ENCODE peak calls at places on chromosomes 16 and 17, in nine cellular contexts. O is left ventricle myocardium inferior, V is psoas muscle, X is heart left ventricle, L is mammary epithelial cell, H is uterus, J is stomach, T is heart right ventricle, Y is OCI-LY7. U is an unnamed sample. For H3K4me1, the result is how much of the 10 kb centered on the place peaks cover.

GRCh38 chr16:63426275-63426870 is 1390.1 kb upstream of the CDH8 start:
- DNase-seq in O (no peak), V (no peak), X (no peak), L (no peak), H (no peak), J (no peak), T (no peak), Y (no peak), U (no peak)

GRCh38 chr16:19840524-19841110 is 44.0 kb downstream of the GPRC5B start:
- DNase-seq in O (peak), V (peak), X (peak), L (no peak), H (no peak), J (no peak), T (no peak), Y (no peak), U (no peak)

GRCh38 chr17:2197271-2197670 is 106.3 kb downstream of the SMG6 start:
- DNase-seq in O (no peak), V (no peak), X (no peak), L (no peak), H (no peak), J (no peak), T (no peak), Y (no peak), U (no peak)

GRCh38 chr17:80126449-80126715 is 20.5 kb downstream of the EIF4A3 start:
- DNase-seq in O (no peak), V (no peak), X (no peak), L (no peak), H (no peak), J (no peak), T (no peak), Y (no peak), U (no peak)

GRCh38 chr16:48479955-48480354 is 94.7 kb upstream of the SIAH1 start:
- DNase-seq in O (no peak), V (no peak), X (no peak), L (no peak), H (no peak), J (no peak), T (no peak), Y (no peak), U (no peak)

GRCh38 chr16:9072806-9073341 is 18.6 kb upstream of the HAPSTR1 start:
- DNase-seq in O (no peak), V (no peak), X (no peak), L (peak), H (no peak), J (no peak), T (no peak), Y (peak), U (no peak)

GRCh38 chr17:6797718-6798351 is 21.8 kb downstream of the FBXO39 start:
- DNase-seq in O (no peak), V (no peak), X (no peak), L (peak), H (no peak), J (no peak), T (no peak), Y (no peak), U (no peak)

GRCh38 chr17:38674749-38675615 is at the start of gene EPOP:
- DNase-seq in O (peak), V (peak), X (peak), L (peak), H (peak), J (peak), T (peak), Y (peak), U (peak)

GRCh38 chr17:21512307-21513011 is 136.3 kb downstream of the KCNJ12 start:
- DNase-seq in O (no peak), V (no peak), X (no peak), L (no peak), H (no peak), J (no peak), T (no peak), Y (no peak), U (no peak)

GRCh38 chr16:84312783-84313382 is 18.2 kb downstream of the WFDC1 start:
- DNase-seq in O (no peak), V (no peak), X (no peak), L (no peak), H (no peak), J (no peak), T (no peak), Y (no peak), U (no peak)

GRCh38 chr16:70253291-70254094 is 1.8 kb upstream of the EXOSC6 start:
- DNase-seq in O (no peak), V (peak), X (no peak), L (no peak), H (no peak), J (no peak), T (no peak), Y (peak), U (peak)

GRCh38 chr16:23324727-23325126 is 22.6 kb downstream of the SCNN1B start:
- DNase-seq in O (peak), V (no peak), X (peak), L (no peak), H (no peak), J (peak), T (peak), Y (no peak), U (no peak)

GRCh38 chr17:55303701-55304145 is 39.0 kb downstream of the HLF start:
- DNase-seq in O (no peak), V (no peak), X (no peak), L (no peak), H (no peak), J (no peak), T (no peak), Y (no peak), U (no peak)

GRCh38 chr17:57009737-57010445 is 32.0 kb downstream of the SCPEP1 start:
- DNase-seq in O (peak), V (peak), X (peak), L (peak), H (peak), J (peak), T (peak), Y (peak), U (peak)

GRCh38 chr16:14364386-14365199 is 265.5 kb downstream of the PARN start:
- DNase-seq in O (no peak), V (no peak), X (no peak), L (no peak), H (no peak), J (peak), T (no peak), Y (no peak), U (no peak)

GRCh38 chr17:46026045-46026814 is 27.2 kb downstream of the STH start:
- DNase-seq in O (no peak), V (no peak), X (peak), L (no peak), H (no peak), J (no peak), T (no peak), Y (no peak), U (no peak)

GRCh38 chr16:55370762-55371482 is 46.9 kb downstream of the IRX6 start:
- DNase-seq in O (peak), V (peak), X (peak), L (peak), H (peak), J (peak), T (peak), Y (no peak), U (peak)

GRCh38 chr17:20313891-20314290 is 153.4 kb downstream of the LGALS9B start:
- DNase-seq in O (no peak), V (no peak), X (no peak), L (no peak), H (no peak), J (no peak), T (no peak), Y (no peak), U (no peak)

GRCh38 chr17:731943-732787 is at the start of gene TLCD3A:
- DNase-seq in O (peak), V (peak), X (peak), L (peak), H (peak), J (peak), T (peak), Y (peak), U (no peak)

GRCh38 chr17:81990836-81991683 is 13.6 kb downstream of the ASPSCR1 start:
- DNase-seq in O (no peak), V (peak), X (no peak), L (no peak), H (no peak), J (no peak), T (no peak), Y (no peak), U (no peak)

GRCh38 chr17:42274273-42274542 is 2.0 kb downstream of the STAT5B start:
- DNase-seq in O (no peak), V (no peak), X (no peak), L (no peak), H (no peak), J (no peak), T (no peak), Y (no peak), U (no peak)

GRCh38 chr16:85028638-85029412 is 1.2 kb downstream of the KIAA0513 start:
- DNase-seq in O (no peak), V (peak), X (peak), L (peak), H (peak), J (peak), T (no peak), Y (no peak), U (no peak)

GRCh38 chr17:29847527-29847931 is 82.5 kb downstream of the SSH2 start:
- DNase-seq in O (no peak), V (no peak), X (no peak), L (no peak), H (no peak), J (no peak), T (no peak), Y (no peak), U (no peak)

GRCh38 chr17:36994438-36994837 is 45.7 kb downstream of the AATF start:
- DNase-seq in O (no peak), V (no peak), X (no peak), L (peak), H (no peak), J (no peak), T (no peak), Y (no peak), U (no peak)

GRCh38 chr17:81291662-81292061 is 3.4 kb downstream of the SLC38A10 start:
- DNase-seq in O (peak), V (peak), X (peak), L (peak), H (peak), J (peak), T (peak), Y (peak), U (peak)

GRCh38 chr17:1473841-1474240 is 17.8 kb upstream of the CRK start:
- DNase-seq in O (no peak), V (no peak), X (no peak), L (no peak), H (no peak), J (no peak), T (no peak), Y (no peak), U (no peak)

GRCh38 chr16:88508376-88508867 is 55.3 kb downstream of the ZFPM1 start:
- DNase-seq in O (no peak), V (no peak), X (no peak), L (no peak), H (no peak), J (no peak), T (no peak), Y (no peak), U (no peak)

GRCh38 chr17:35104844-35105450 is 14.7 kb downstream of the RAD51D start:
- DNase-seq in O (no peak), V (no peak), X (no peak), L (no peak), H (no peak), J (no peak), T (no peak), Y (no peak), U (no peak)

GRCh38 chr17:15453782-15454181 is 13.6 kb downstream of the CDRT4 start:
- DNase-seq in O (no peak), V (no peak), X (no peak), L (no peak), H (no peak), J (no peak), T (no peak), Y (no peak), U (no peak)

GRCh38 chr16:68086336-68086821 is 1.2 kb downstream of the NFATC3 start:
- DNase-seq in O (no peak), V (no peak), X (no peak), L (peak), H (no peak), J (no peak), T (no peak), Y (no peak), U (no peak)

GRCh38 chr16:27824786-27825185 is 238.7 kb downstream of the GSG1L start:
- DNase-seq in O (no peak), V (no peak), X (no peak), L (no peak), H (no peak), J (no peak), T (no peak), Y (no peak), U (no peak)

GRCh38 chr17:35915153-35915969 is 15.2 kb downstream of the RDM1 start:
- DNase-seq in O (no peak), V (no peak), X (no peak), L (no peak), H (no peak), J (no peak), T (no peak), Y (no peak), U (no peak)

GRCh38 chr16:85888405-85889331 is 10.3 kb upstream of the IRF8 start:
- DNase-seq in O (no peak), V (no peak), X (no peak), L (peak), H (no peak), J (no peak), T (no peak), Y (peak), U (no peak)

GRCh38 chr16:66473654-66474519 is 46.8 kb downstream of the BEAN1 start:
- DNase-seq in O (no peak), V (no peak), X (no peak), L (peak), H (no peak), J (no peak), T (no peak), Y (no peak), U (no peak)

GRCh38 chr17:55152236-55152635 is 112.5 kb upstream of the HLF start:
- DNase-seq in O (no peak), V (no peak), X (no peak), L (peak), H (no peak), J (no peak), T (no peak), Y (no peak), U (no peak)

GRCh38 chr17:80779961-80780380 is 211.7 kb upstream of the CHMP6 start:
- DNase-seq in O (no peak), V (no peak), X (peak), L (no peak), H (peak), J (no peak), T (no peak), Y (no peak), U (peak)

GRCh38 chr17:63350364-63350763 is 95.7 kb downstream of the CYB561 start:
- DNase-seq in O (no peak), V (no peak), X (no peak), L (no peak), H (no peak), J (no peak), T (no peak), Y (no peak), U (no peak)

GRCh38 chr16:11258553-11259287 is 2.7 kb upstream of the SOCS1 start:
- DNase-seq in O (peak), V (peak), X (peak), L (no peak), H (peak), J (peak), T (peak), Y (peak), U (peak)

GRCh38 chr17:69361156-69361555 is 34.2 kb upstream of the ABCA5 start:
- DNase-seq in O (no peak), V (no peak), X (no peak), L (no peak), H (no peak), J (no peak), T (no peak), Y (no peak), U (no peak)

GRCh38 chr17:69357701-69358100 is 30.8 kb upstream of the ABCA5 start:
- DNase-seq in O (no peak), V (no peak), X (no peak), L (peak), H (no peak), J (no peak), T (no peak), Y (peak), U (no peak)

GRCh38 chr17:69356625-69357024 is 29.7 kb upstream of the ABCA5 start:
- DNase-seq in O (no peak), V (no peak), X (no peak), L (no peak), H (no peak), J (no peak), T (no peak), Y (no peak), U (no peak)

GRCh38 chr17:69363488-69364210 is 36.7 kb upstream of the ABCA5 start:
- DNase-seq in O (no peak), V (no peak), X (no peak), L (peak), H (no peak), J (no peak), T (no peak), Y (no peak), U (no peak)

DNA sequence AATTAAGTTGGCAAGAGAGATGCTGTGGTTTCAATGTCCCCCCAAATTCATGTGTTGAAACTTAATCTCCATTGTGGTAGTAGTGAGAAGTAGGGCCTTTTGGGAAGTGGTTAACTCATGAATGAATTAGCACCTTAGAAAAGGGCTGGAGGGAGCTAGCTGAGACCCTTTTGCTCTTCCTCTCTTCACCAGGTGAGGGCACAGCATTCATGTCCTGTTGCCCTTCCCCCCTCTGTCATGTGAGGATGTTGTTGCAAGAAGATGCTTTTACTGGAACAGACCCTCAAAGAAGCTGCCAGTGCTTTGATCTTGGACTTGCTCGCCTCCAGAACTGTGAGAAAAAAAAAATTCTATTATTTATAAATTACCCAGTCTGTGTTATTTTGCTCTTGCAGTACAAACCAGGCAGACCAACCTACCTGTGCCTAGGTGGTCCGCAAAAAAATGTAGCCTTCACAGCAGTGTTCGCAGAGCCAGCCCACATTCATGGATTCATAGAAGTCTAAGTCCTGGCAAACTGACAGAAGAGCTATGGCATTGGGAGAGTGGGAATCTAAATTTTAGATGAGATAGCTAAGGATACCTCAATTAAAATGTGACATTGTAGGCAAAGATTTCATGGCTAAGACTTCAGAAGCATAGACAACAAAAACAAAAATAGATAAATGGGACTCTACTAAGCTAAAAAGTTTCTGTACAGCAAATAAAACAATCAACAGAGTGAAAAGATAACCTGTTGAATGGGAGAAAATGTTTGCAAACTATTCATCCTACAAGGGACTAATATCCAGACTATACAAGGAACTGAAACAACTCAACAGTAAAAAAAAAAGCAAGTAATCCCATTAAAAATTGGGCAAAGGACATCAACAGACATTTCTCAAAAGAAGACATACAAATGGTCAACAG is 32.0 kb upstream of the ABCA5 start:
- DNase-seq in O (no peak), V (no peak), X (no peak), L (no peak), H (no peak), J (no peak), T (no peak), Y (peak), U (no peak)
- TF ChIP-seq CTCF in O (no peak), V (no peak), X (no peak), L (peak), H (no peak), J (no peak), T (no peak), Y (peak), U (no peak)

GRCh38 chr17:77160032-77160876 is 19.5 kb downstream of the SEC14L1 start:
- DNase-seq in O (no peak), V (no peak), X (no peak), L (no peak), H (no peak), J (no peak), T (no peak), Y (no peak), U (no peak)
- H3K4me1 ChIP-seq in O (half or more), V (half or more), X (under half), L (under half), H (under half), J (half or more), T (under half), Y (half or more), U (under half)

DNA sequence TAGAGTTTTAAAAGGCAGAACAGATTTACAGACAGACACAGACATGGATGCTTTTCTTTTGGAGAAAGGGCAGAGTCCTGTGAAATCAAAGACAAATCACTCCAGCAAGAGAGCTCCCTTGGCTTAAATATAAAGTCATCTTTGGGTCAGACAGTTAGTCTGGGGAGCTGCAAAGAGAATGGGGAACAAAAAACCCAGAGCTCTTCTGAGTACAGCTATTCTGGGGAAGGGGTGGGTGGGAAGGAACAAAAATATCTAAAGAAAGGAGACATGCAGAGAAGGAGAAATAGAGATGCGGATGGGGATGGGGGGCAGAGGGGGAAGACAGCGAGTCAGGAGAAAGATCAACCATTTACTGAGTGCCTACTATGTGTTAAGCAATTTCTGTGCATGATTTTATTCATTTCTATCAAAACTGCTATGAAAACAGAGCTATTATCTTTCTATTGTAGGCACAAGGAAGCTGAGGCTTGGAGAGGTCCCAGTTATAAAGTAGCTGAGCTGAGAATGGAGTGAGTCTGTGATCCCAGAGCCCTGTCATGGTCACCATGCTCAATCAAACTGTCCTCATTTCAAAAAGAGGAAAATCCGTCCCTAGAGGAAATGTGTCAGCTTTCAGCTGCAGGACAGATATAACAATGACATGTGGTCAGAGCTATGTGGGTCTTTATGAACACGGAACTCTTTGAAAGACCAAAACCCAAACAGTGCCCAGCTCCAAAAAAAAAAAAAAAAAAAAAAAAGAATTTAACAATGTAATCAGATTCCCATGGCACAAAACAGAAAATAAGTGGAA is 266.3 kb downstream of the XYLT1 start:
- DNase-seq in O (no peak), V (no peak), X (no peak), L (no peak), H (no peak), J (no peak), T (no peak), Y (no peak), U (no peak)
- H3K27ac ChIP-seq in O (no peak), V (no peak), X (no peak), L (no peak), H (no peak), J (no peak), T (no peak), Y (no peak), U (no peak)

GRCh38 chr16:74107795-74108610 is 188.6 kb upstream of the PSMD7 start:
- DNase-seq in O (no peak), V (no peak), X (peak), L (peak), H (no peak), J (peak), T (no peak), Y (peak), U (no peak)
- TF ChIP-seq CTCF in O (peak), V (peak), X (peak), L (peak), H (no peak), J (peak), T (peak), Y (peak), U (peak)

GRCh38 chr17:49012893-49013255 is 15.7 kb downstream of the IGF2BP1 start:
- DNase-seq in O (no peak), V (no peak), X (no peak), L (no peak), H (no peak), J (no peak), T (no peak), Y (no peak), U (no peak)
- H3K4me1 ChIP-seq in O (under half), V (under half), X (under half), L (under half), H (under half), J (under half), T (under half), Y (under half), U (under half)

GRCh38 chr17:40015998-40016691 is 905 bp downstream of the CSF3 start:
- DNase-seq in O (no peak), V (peak), X (no peak), L (no peak), H (no peak), J (no peak), T (no peak), Y (no peak), U (no peak)

GRCh38 chr17:40018211-40019121 is 3.2 kb downstream of the CSF3 start:
- DNase-seq in O (peak), V (peak), X (peak), L (no peak), H (peak), J (no peak), T (peak), Y (no peak), U (no peak)

GRCh38 chr17:40017422-40018080 is 2.3 kb downstream of the CSF3 start:
- DNase-seq in O (peak), V (peak), X (peak), L (no peak), H (peak), J (no peak), T (peak), Y (no peak), U (no peak)

GRCh38 chr17:40015005-40015997 is at the start of gene CSF3:
- DNase-seq in O (no peak), V (peak), X (peak), L (peak), H (peak), J (peak), T (no peak), Y (no peak), U (peak)

GRCh38 chr17:40016692-40017000 is 1.4 kb downstream of the CSF3 start:
- DNase-seq in O (no peak), V (no peak), X (no peak), L (no peak), H (no peak), J (no peak), T (no peak), Y (no peak), U (no peak)
- H3K27ac ChIP-seq in O (peak), V (peak), X (no peak), L (no peak), H (peak), J (peak), T (peak), Y (no peak), U (no peak)